ENCODE peak calls at places on chromosomes 13 and 19, in seven cellular contexts. Q is HCT116, P is K562, C is GM12878, X is endothelial cell of umbilical vein, K is HepG2, E is H1. U is an unnamed sample.

GRCh38 chr13:98048263-98048662 is 94.6 kb upstream of the FARP1 start:
- DNase-seq in Q (no peak), E (no peak), C (no peak), P (no peak), K (no peak), X (no peak), U (no peak)

GRCh38 chr13:40922437-40923040 is 96.6 kb downstream of the ELF1 start:
- DNase-seq in C (no peak), P (no peak), X (no peak), E (peak; percentile 49), Q (no peak), K (peak; percentile 10), U (no peak)

GRCh38 chr19:48695743-48696352 is at the start of gene FUT2:
- DNase-seq in K (no peak), E (peak; percentile 72), Q (no peak), P (peak; percentile 56), X (no peak), C (no peak), U (no peak)

GRCh38 chr13:89541091-89542030 is 1806.1 kb upstream of the MIR17HG start:
- DNase-seq in E (no peak), P (no peak), Q (no peak), C (no peak), K (no peak), X (no peak), U (no peak)

GRCh38 chr19:341386-342127 is 3.0 kb downstream of the MIER2 start:
- DNase-seq in Q (no peak), C (no peak), K (peak; percentile 33), X (no peak), E (no peak), P (no peak), U (no peak)

GRCh38 chr19:19510432-19510831 is 4.9 kb downstream of the TSSK6 start:
- DNase-seq in P (no peak), Q (no peak), E (no peak), C (no peak), K (no peak), X (no peak), U (no peak)

GRCh38 chr13:96629331-96629730 is 364.9 kb downstream of the OXGR1 start:
- DNase-seq in P (no peak), K (no peak), Q (no peak), C (no peak), X (peak; percentile 29), E (no peak), U (no peak)

GRCh38 chr13:31773538-31773937 is 34.2 kb downstream of the RXFP2 start:
- DNase-seq in E (no peak), P (no peak), C (no peak), K (no peak), X (peak; percentile 56), Q (no peak), U (no peak)

GRCh38 chr19:1843646-1844394 is 4.5 kb downstream of the REXO1 start:
- DNase-seq in K (no peak), C (no peak), Q (no peak), E (no peak), X (no peak), P (no peak), U (no peak)

GRCh38 chr19:40231544-40232424 is 5.3 kb upstream of the CCNP start:
- DNase-seq in Q (no peak), K (peak; percentile 82), X (no peak), C (no peak), E (no peak), P (peak; percentile 75), U (no peak)

GRCh38 chr19:16524991-16525734 is 17.1 kb downstream of the CHERP start:
- DNase-seq in K (no peak), P (peak; percentile 16), E (no peak), X (no peak), Q (no peak), C (no peak), U (no peak)

GRCh38 chr19:19171821-19172532 is 1.9 kb upstream of the MEF2B start:
- DNase-seq in C (no peak), X (no peak), P (peak; percentile 49), E (no peak), K (peak; percentile 62), Q (no peak), U (no peak)

DNA sequence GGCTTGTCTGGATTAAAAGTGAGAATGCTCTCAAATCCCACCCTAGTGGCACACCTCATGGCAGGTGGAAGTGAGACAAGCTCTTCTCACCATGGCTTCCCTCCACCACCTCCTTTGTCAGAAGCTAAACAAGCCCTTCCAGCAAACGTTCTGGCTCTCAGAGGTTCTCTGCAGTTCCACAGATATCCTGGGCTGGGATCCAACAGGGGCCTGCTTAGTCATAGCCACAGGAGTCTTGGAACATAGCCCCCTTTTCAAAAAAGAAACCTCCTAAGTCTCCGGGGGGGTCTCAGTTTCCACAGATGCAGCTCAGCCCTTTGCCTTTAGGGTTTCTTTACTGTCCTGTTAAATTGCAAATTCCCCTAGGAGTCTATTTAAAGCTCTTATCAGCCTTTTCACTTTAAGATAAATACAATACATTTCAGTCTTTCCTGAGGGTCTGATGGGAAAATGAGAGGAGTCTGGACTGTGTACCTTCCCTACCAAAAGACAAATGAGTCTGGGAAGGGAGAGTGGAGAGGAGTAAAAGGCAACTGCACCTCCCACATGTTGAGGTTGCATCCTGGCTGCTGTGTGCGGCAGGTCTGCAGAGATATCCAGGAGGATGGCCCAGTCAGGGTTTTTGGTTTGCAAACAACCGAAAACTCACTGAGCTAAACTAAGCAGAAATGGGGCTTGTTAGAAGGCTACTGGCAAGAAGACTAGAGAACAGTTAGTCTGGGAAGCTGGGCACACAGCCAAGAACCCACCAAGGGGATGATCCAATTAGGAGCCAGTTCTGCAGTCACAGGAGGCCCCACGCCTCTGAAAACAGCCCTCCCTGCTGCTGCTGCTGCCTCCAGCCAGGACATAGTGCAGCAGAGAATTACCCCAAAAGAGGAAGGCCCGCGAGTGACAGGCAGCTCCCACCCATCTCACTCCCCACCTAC is 41.4 kb upstream of the SERP2 start:
- DNase-seq in X (peak; percentile 59), K (no peak), Q (no peak), C (no peak), E (no peak), P (no peak), U (peak; percentile 72)
- TF ChIP-seq POLR2AphosphoS5 in X (no peak), K (no peak), Q (no peak), C (no peak), E (no peak), P (no peak), U (no peak)

DNA sequence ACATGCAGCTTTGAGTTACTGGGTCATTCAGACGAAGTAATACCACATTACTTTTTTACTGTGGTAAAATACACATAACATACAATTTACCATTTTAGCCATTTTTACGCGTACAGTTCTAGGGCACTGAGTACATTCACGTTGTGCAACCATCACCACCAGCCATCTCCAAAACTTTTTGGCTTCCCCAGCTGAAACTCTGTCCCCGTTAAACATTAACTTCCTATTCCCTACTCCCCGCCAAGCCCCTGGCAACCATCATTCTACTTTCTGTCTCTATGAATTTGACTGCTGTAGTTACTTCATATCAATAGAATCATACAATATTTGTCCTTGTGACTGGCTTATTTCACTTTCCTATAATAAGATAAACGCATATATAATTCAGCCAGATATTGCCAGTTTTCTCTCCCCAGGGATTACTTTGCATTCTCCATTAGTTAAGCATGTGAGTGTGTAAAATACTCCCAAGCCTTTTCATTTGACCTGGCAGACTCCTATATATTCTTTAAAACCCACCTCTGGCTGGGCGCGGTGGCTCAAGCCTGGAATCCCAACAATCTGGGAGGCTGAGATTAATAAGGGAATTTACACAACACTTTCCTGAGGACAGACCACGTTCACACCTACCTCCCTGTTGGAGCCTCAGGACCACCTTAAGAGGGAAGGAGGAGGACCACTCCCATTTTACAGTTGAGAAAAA is 10.0 kb upstream of the CYP4F22 start:
- DNase-seq in P (no peak), E (no peak), X (no peak), Q (no peak), K (no peak), C (no peak), U (no peak)
- H3K9me3 ChIP-seq in P (no peaks in the 10 kb centered on the region), E (peaks cover 28% of the 10 kb centered on the region), X (no peaks in the 10 kb centered on the region), Q (no peaks in the 10 kb centered on the region), K (no peaks in the 10 kb centered on the region), C (no peaks in the 10 kb centered on the region), U (no peaks in the 10 kb centered on the region)

GRCh38 chr13:68551701-68552522 is 1321.8 kb upstream of the PCDH9 start:
- DNase-seq in Q (no peak), K (no peak), X (no peak), C (no peak), E (no peak), P (no peak), U (no peak)
- H2AFZ ChIP-seq in Q (no peak overlapping the region), K (no peak overlapping the region), X (no peak overlapping the region), C (no peak overlapping the region), E (peak overlapping the region; percentile 33), P (peak overlapping the region; percentile 10), U (no peak overlapping the region)

GRCh38 chr19:6232567-6232966 is 47.2 kb downstream of the MLLT1 start:
- DNase-seq in C (no peak), X (no peak), P (no peak), Q (no peak), K (no peak), E (no peak), U (no peak)
- TF ChIP-seq POLR2AphosphoS5 in C (no peak), X (no peak), P (no peak), Q (no peak), K (no peak), E (no peak), U (no peak)

DNA sequence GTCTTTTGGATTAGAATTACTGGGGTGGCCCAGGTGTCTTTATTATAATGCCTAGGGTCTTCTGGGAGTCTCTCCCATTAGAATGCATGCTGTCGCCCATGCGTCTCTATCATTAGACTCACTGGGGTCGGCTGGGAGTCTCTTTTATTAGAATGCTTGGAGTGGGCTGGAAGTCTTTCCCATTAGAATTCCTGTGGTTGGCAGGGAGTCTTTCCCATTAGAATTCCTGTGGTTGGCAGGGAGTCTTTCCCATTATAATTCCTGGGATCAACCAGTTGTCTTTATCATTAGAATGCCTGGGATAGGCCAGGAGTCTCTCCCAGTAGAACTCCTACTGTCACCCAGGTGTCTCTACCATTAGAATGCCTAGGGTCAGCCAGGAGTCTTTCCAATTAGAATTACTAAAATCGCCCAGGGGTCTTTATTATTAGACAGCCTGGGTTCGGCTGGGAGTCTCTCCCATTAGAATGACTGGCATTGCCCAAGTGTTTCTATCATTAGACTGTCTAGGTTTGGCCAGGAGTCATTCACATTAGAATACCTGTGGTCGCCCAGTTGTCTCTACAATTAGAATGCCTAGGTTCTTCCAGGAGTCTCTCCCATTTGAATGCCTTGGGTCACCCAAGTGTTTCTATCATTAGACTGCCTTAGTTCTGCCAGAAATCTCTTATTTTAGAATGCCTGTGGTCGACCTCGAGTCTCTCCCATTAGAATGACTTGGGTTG is 1558.5 kb downstream of the UQCRFS1 start:
- DNase-seq in E (no peak), C (no peak), Q (no peak), P (no peak), K (no peak), X (no peak), U (no peak)
- H3K9me3 ChIP-seq in E (peaks cover 68% of the 10 kb centered on the region), C (no peaks in the 10 kb centered on the region), Q (no peaks in the 10 kb centered on the region), P (no peaks in the 10 kb centered on the region), K (peaks cover 100% of the 10 kb centered on the region), X (no peaks in the 10 kb centered on the region), U (no peaks in the 10 kb centered on the region)

GRCh38 chr19:9916719-9917118 is 19.6 kb downstream of the OLFM2 start:
- DNase-seq in Q (no peak), C (no peak), P (no peak), X (no peak), K (no peak), E (no peak), U (no peak)
- H2AFZ ChIP-seq in Q (no peak overlapping the region), C (no peak overlapping the region), P (peak overlapping the region; percentile 67), X (no peak overlapping the region), K (no peak overlapping the region), E (no peak overlapping the region), U (no peak overlapping the region)